ENCODE peak calls at places on chromosomes 11 and 22, in five cellular contexts. One of them, this sample, is unnamed.
A peak's percentile ranks its signal among the peaks of the same experiment; 100 is the strongest.

GRCh38 chr22:31944700-31945477 is 554 bp downstream of the YWHAH start:
- DNase-seq in colonic mucosa: peak; percentile 53
- DNase-seq in AG09309: no peak
- DNase-seq in GM10248: no peak
- DNase-seq in WERI-Rb-1: peak; percentile 32
- DNase-seq in this sample: peak; percentile 51

GRCh38 chr11:67504023-67504949 is 877 bp downstream of the PITPNM1 start:
- DNase-seq in AG09309: no peak
- DNase-seq in WERI-Rb-1: no peak
- DNase-seq in GM10248: peak; percentile 51
- DNase-seq in colonic mucosa: no peak
- DNase-seq in this sample: peak; percentile 56

GRCh38 chr11:34656062-34656720 is 35.3 kb downstream of the EHF start:
- DNase-seq in WERI-Rb-1: no peak
- DNase-seq in colonic mucosa: no peak
- DNase-seq in AG09309: no peak
- DNase-seq in GM10248: no peak
- DNase-seq in this sample: no peak

GRCh38 chr22:44129614-44129976 is 51.1 kb upstream of the PARVG start:
- DNase-seq in colonic mucosa: no peak
- DNase-seq in AG09309: no peak
- DNase-seq in GM10248: no peak
- DNase-seq in WERI-Rb-1: no peak
- DNase-seq in this sample: no peak

GRCh38 chr11:58688779-58689503 is 42.8 kb downstream of the GLYAT start:
- DNase-seq in WERI-Rb-1: no peak
- DNase-seq in GM10248: no peak
- DNase-seq in AG09309: no peak
- DNase-seq in colonic mucosa: no peak
- DNase-seq in this sample: no peak

GRCh38 chr11:10379022-10379421 is 74.1 kb downstream of the ADM start:
- DNase-seq in AG09309: no peak
- DNase-seq in GM10248: no peak
- DNase-seq in colonic mucosa: no peak
- DNase-seq in WERI-Rb-1: no peak
- DNase-seq in this sample: no peak

GRCh38 chr11:4677948-4678347 is 19.7 kb downstream of the OR51E2 start:
- DNase-seq in WERI-Rb-1: no peak
- DNase-seq in GM10248: no peak
- DNase-seq in AG09309: no peak
- DNase-seq in colonic mucosa: no peak
- DNase-seq in this sample: no peak

GRCh38 chr22:39353346-39353745 is 3.6 kb downstream of the SYNGR1 start:
- DNase-seq in WERI-Rb-1: no peak
- DNase-seq in GM10248: no peak
- DNase-seq in colonic mucosa: no peak
- DNase-seq in AG09309: no peak
- DNase-seq in this sample: no peak

GRCh38 chr11:67204837-67205236 is 61.4 kb upstream of the GRK2 start:
- DNase-seq in AG09309: no peak
- DNase-seq in GM10248: no peak
- DNase-seq in WERI-Rb-1: no peak
- DNase-seq in colonic mucosa: no peak
- DNase-seq in this sample: no peak

GRCh38 chr11:45658292-45658991 is 7.0 kb downstream of the CHST1 start:
- DNase-seq in GM10248: peak; percentile 57
- DNase-seq in WERI-Rb-1: peak; percentile 78
- DNase-seq in colonic mucosa: peak; percentile 40
- DNase-seq in AG09309: peak; percentile 14
- DNase-seq in this sample: peak; percentile 82

GRCh38 chr11:73140213-73141030 is 1.7 kb downstream of the FCHSD2 start:
- DNase-seq in colonic mucosa: peak; percentile 41
- DNase-seq in GM10248: no peak
- DNase-seq in WERI-Rb-1: no peak
- DNase-seq in AG09309: no peak
- DNase-seq in this sample: peak; percentile 34

GRCh38 chr11:45262900-45263299 is 23.2 kb downstream of the SYT13 start:
- DNase-seq in GM10248: no peak
- DNase-seq in colonic mucosa: no peak
- DNase-seq in AG09309: no peak
- DNase-seq in WERI-Rb-1: peak; percentile 76
- DNase-seq in this sample: no peak

GRCh38 chr11:19800714-19801519 is 88.3 kb downstream of the NAV2 start:
- DNase-seq in GM10248: no peak
- DNase-seq in colonic mucosa: no peak
- DNase-seq in AG09309: no peak
- DNase-seq in WERI-Rb-1: no peak
- DNase-seq in this sample: no peak

GRCh38 chr11:65366340-65366773 is 11.8 kb downstream of the TIGD3 start:
- DNase-seq in GM10248: peak; percentile 82
- DNase-seq in WERI-Rb-1: peak; percentile 47
- DNase-seq in AG09309: peak; percentile 55
- DNase-seq in colonic mucosa: peak; percentile 53
- DNase-seq in this sample: no peak

DNA sequence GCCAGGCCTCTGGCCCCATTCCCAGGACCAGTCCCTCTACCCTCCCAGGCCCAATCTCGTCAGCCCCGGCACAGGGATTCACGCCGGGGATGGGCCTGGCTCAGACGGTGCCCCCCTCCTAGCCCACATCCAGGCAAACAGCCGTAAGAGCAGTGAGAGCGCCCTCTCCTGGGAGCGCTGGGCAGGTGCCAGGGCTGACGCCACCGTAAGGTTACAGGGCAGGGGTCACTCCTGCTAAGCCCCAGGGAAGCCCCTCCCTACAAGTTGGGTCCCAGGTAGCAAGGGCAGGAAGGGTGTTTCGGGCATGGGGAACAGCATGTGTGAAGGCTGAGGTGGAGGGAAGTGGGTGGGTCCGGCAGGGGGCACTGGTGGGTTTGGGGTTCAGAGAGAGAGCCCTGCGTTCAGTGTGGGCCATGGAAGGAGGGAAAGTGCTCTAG is 19.2 kb upstream of the PPARA start:
- DNase-seq in AG09309: no peak
- DNase-seq in WERI-Rb-1: no peak
- DNase-seq in colonic mucosa: no peak
- DNase-seq in GM10248: no peak
- DNase-seq in this sample: no peak
- TF ChIP-seq CTCF in AG09309: peak; percentile 31
- TF ChIP-seq CTCF in WERI-Rb-1: peak; percentile 69
- TF ChIP-seq CTCF in colonic mucosa: no peak
- TF ChIP-seq CTCF in GM10248: no peak
- TF ChIP-seq CTCF in this sample: peak; percentile 52

GRCh38 chr11:83734120-83734519 is 448.0 kb upstream of the CCDC90B start:
- DNase-seq in colonic mucosa: no peak
- DNase-seq in AG09309: no peak
- DNase-seq in WERI-Rb-1: no peak
- DNase-seq in GM10248: no peak
- DNase-seq in this sample: no peak

DNA sequence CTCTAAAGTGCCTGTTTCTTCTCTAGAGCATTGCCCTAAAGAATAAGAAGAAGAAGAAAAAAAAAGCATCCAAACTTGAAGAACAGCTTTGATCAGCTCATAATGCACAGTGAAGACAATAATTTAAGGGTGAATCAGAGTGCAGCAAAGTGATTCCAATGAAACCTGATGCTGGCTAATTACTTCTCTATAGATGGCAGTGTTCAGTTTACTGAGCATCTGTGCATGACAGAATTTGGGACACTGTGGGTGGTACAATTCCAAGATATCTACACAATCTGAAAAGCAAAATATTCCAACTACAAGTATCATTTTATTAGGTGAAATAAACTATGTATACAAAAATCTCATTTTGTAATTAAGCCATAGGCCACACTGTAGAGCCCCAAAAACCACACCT is 450.5 kb upstream of the CCDC90B start:
- DNase-seq in AG09309: no peak
- DNase-seq in colonic mucosa: no peak
- DNase-seq in GM10248: no peak
- DNase-seq in WERI-Rb-1: no peak
- DNase-seq in this sample: no peak
- TF ChIP-seq CTCF in AG09309: no peak
- TF ChIP-seq CTCF in colonic mucosa: no peak
- TF ChIP-seq CTCF in GM10248: no peak
- TF ChIP-seq CTCF in WERI-Rb-1: no peak
- TF ChIP-seq CTCF in this sample: no peak

GRCh38 chr11:99019676-99020075 is 1.1 kb upstream of the CNTN5 start:
- DNase-seq in GM10248: no peak
- DNase-seq in colonic mucosa: no peak
- DNase-seq in WERI-Rb-1: no peak
- DNase-seq in AG09309: no peak
- DNase-seq in this sample: peak; percentile 16

GRCh38 chr11:99015634-99016454 is 4.9 kb upstream of the CNTN5 start:
- DNase-seq in colonic mucosa: no peak
- DNase-seq in WERI-Rb-1: no peak
- DNase-seq in GM10248: peak; percentile 39
- DNase-seq in AG09309: peak; percentile 5
- DNase-seq in this sample: no peak

DNA sequence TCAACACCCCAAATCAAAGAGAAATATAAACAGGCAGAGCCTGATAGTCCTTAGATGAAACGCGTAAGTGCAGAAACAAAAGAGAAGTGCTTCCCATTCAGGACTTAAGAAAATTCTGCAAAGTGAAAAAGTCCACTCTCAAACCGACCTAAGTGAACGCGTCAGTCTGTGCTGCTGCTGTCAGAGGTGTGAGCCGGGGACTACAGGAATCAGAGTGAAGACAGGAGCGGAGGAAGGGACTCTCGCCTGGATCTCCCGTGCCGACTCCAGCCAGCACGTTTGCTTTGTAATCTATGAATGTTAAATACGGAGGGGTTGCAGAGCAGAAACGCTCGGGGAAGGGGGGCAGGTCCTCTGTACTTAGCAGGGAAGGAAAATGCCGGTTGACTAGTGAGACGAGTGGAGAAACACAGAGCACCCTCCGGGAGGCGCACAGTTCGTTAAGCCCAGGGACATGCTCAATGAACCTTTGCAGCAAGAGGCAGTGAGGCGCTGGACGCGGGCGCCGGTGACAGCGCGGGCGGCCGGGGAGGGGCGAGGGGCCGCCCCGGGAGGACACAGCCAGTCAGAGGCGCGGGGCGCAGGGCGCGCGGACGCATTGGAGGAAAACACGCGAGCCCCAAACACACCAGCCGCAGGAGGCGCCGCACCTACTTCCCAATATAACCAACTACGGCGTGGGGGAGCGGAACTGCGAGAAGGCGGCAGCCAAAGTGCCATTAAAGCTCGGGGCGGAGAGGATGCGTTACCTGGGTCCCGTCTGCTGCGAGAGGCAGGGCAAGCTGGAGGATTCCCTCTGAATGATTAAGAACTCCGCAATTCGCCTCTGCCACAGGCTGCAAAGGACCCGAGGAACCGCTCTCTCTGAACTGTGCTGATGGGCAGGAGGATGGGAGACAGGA is at the start of gene CNTN5:
- DNase-seq in colonic mucosa: peak; percentile 20
- DNase-seq in AG09309: no peak
- DNase-seq in GM10248: peak; percentile 9
- DNase-seq in WERI-Rb-1: peak; percentile 87
- DNase-seq in this sample: peak; percentile 75
- TF ChIP-seq CTCF in colonic mucosa: no peak
- TF ChIP-seq CTCF in AG09309: no peak
- TF ChIP-seq CTCF in GM10248: no peak
- TF ChIP-seq CTCF in WERI-Rb-1: peak; percentile 35
- TF ChIP-seq CTCF in this sample: no peak

GRCh38 chr11:76762867-76763572 is 20.1 kb upstream of the TSKU start:
- DNase-seq in colonic mucosa: no peak
- DNase-seq in GM10248: no peak
- DNase-seq in WERI-Rb-1: no peak
- DNase-seq in AG09309: no peak
- DNase-seq in this sample: no peak
- TF ChIP-seq CTCF in colonic mucosa: no peak
- TF ChIP-seq CTCF in GM10248: no peak
- TF ChIP-seq CTCF in WERI-Rb-1: no peak
- TF ChIP-seq CTCF in AG09309: no peak
- TF ChIP-seq CTCF in this sample: no peak

GRCh38 chr22:20858615-20859416 is at the start of the genes PI4KA and SNAP29:
- DNase-seq in AG09309: peak; percentile 92
- DNase-seq in WERI-Rb-1: peak; percentile 99
- DNase-seq in colonic mucosa: peak; percentile 99
- DNase-seq in GM10248: peak; percentile 100
- DNase-seq in this sample: peak; percentile 98
- TF ChIP-seq CTCF in AG09309: no peak
- TF ChIP-seq CTCF in WERI-Rb-1: peak; percentile 3
- TF ChIP-seq CTCF in colonic mucosa: no peak
- TF ChIP-seq CTCF in GM10248: no peak
- TF ChIP-seq CTCF in this sample: no peak

DNA sequence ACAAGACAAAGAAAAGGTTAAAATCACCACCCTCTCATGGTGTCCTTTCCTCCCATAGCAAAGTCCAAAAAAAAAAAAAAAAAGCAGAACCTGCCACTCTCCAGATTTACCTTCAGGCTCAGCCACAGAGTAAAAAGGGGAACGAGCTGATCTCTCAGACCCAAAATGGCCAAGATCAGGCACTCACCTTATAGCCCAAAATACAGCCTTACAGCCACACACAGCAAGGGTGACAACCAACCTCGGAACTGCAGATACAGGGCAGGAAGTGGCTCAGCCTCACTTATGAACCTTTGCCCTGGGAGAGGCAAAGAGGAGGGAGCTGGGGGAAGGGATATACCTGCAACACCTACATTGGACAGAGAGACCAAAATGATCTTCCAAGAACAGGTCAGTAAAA is 4.5 kb downstream of the FHIP1B start:
- DNase-seq in colonic mucosa: peak; percentile 86
- DNase-seq in WERI-Rb-1: no peak
- DNase-seq in GM10248: no peak
- DNase-seq in AG09309: no peak
- DNase-seq in this sample: no peak
- TF ChIP-seq CTCF in colonic mucosa: no peak
- TF ChIP-seq CTCF in WERI-Rb-1: no peak
- TF ChIP-seq CTCF in GM10248: no peak
- TF ChIP-seq CTCF in AG09309: no peak
- TF ChIP-seq CTCF in this sample: no peak

DNA sequence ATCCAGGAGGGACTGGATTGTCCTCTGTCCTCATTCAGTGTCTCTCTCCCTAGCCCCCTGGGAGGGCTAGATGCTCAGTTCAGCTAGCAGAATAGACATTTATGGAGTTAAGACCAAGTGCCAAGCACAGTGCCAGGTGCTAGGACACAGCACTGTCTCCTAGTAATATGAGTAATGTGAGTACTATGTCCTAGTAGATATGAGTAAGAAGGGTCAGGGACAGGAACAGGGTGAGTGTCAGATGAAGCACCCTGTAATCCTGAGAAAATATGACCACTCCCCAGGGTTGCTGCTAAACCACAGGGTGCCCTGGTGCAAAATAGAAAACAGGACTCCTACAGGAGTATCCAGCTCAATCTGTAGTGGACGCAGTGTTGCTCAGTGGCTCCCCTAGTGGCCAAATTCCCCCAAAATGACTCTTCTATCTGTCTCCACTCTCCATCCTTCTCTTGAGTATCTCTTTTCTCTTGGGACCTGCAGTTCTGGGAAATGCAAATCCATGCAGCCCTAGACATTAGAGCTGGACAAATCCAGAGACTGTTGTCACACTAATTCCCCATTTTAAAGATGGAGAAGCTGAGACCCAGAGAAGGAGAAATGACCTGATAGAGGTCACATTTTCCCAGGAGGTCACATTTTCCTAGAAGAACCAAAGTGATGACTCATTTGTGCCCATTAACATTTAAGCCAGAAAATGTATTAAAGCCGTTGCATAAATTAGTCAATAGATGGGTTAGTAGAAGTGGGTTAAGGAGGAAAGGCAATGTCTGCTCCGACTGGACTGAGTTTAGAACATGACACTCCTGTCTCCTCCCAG is 214.3 kb downstream of the NXPE2 start:
- DNase-seq in GM10248: no peak
- DNase-seq in colonic mucosa: peak; percentile 28
- DNase-seq in WERI-Rb-1: peak; percentile 33
- DNase-seq in AG09309: no peak
- DNase-seq in this sample: peak; percentile 24
- TF ChIP-seq CTCF in GM10248: peak; percentile 11
- TF ChIP-seq CTCF in colonic mucosa: peak; percentile 40
- TF ChIP-seq CTCF in WERI-Rb-1: peak; percentile 69
- TF ChIP-seq CTCF in AG09309: no peak
- TF ChIP-seq CTCF in this sample: peak; percentile 63

GRCh38 chr22:21593406-21594232 is 26.1 kb downstream of the UBE2L3 start:
- DNase-seq in WERI-Rb-1: peak; percentile 46
- DNase-seq in GM10248: no peak
- DNase-seq in colonic mucosa: peak; percentile 40
- DNase-seq in AG09309: no peak
- DNase-seq in this sample: peak; percentile 47
- TF ChIP-seq CTCF in WERI-Rb-1: peak; percentile 86
- TF ChIP-seq CTCF in GM10248: no peak
- TF ChIP-seq CTCF in colonic mucosa: peak; percentile 12
- TF ChIP-seq CTCF in AG09309: peak; percentile 35
- TF ChIP-seq CTCF in this sample: peak; percentile 60